ENCODE peak calls at places on chromosomes 12 and 14, in ten cellular contexts. R is HFFc6; L is MV-4-11; X is frontal cortex; F is occipital lobe; C is effector memory CD8-positive, alpha-beta T cell; P is hippocampal formation; T is stimulated activated naive CD4-positive, alpha-beta T cell; Y is activated gamma-delta T cell treated with Interleukin-2 at 50 U/mL for 16 hours; W is neuronal stem cell. O is an unnamed sample.

GRCh38 chr12:89016970-89017778 is 335.1 kb downstream of the DUSP6 start:
- DNase-seq in R (peak), L (peak), X (peak), F (peak), C (peak), P (peak), T (peak), Y (peak), W (peak), O (peak)

GRCh38 chr14:51938137-51938536 is 51.2 kb upstream of the RTRAF start:
- DNase-seq in R (no peak), L (no peak), X (no peak), F (no peak), C (no peak), P (no peak), T (no peak), Y (no peak), W (no peak), O (no peak)

GRCh38 chr12:53279283-53279869 is 11.3 kb downstream of the ESPL1 start:
- DNase-seq in R (no peak), L (no peak), X (no peak), F (no peak), C (no peak), P (no peak), T (no peak), Y (no peak), W (no peak), O (no peak)

GRCh38 chr14:93231129-93231979 is 24.3 kb downstream of the UBR7 start:
- DNase-seq in R (peak), L (no peak), X (peak), F (peak), C (no peak), P (peak), T (no peak), Y (no peak), W (no peak), O (no peak)

GRCh38 chr12:108849653-108850052 is 7.7 kb downstream of the SSH1 start:
- DNase-seq in R (no peak), L (no peak), X (no peak), F (no peak), C (no peak), P (no peak), T (no peak), Y (no peak), W (no peak), O (peak)

GRCh38 chr12:104177663-104178501 is 37.7 kb upstream of the TXNRD1 start:
- DNase-seq in R (peak), L (peak), X (no peak), F (no peak), C (no peak), P (no peak), T (no peak), Y (no peak), W (no peak), O (peak)

GRCh38 chr12:106010746-106011145 is 128.0 kb downstream of the NUAK1 start:
- DNase-seq in R (no peak), L (no peak), X (no peak), F (no peak), C (no peak), P (no peak), T (no peak), Y (no peak), W (no peak), O (no peak)

GRCh38 chr12:2160043-2160442 is 107.3 kb downstream of the CACNA1C start:
- DNase-seq in R (no peak), L (no peak), X (no peak), F (no peak), C (no peak), P (no peak), T (no peak), Y (no peak), W (no peak), O (no peak)

GRCh38 chr12:13116259-13116658 is 12.8 kb upstream of the GSG1 start:
- DNase-seq in R (no peak), L (no peak), X (no peak), F (no peak), C (no peak), P (no peak), T (no peak), Y (no peak), W (no peak), O (no peak)

GRCh38 chr12:6183689-6184441 is 16.3 kb upstream of the CD9 start:
- DNase-seq in R (peak), L (peak), X (no peak), F (no peak), C (no peak), P (no peak), T (no peak), Y (no peak), W (no peak), O (no peak)

GRCh38 chr14:61219256-61219655 is 61.9 kb downstream of the TMEM30B start:
- DNase-seq in R (no peak), L (no peak), X (no peak), F (no peak), C (no peak), P (no peak), T (no peak), Y (no peak), W (no peak), O (no peak)

GRCh38 chr14:95993768-95994592 is 45.2 kb upstream of the C14orf132 start:
- DNase-seq in R (peak), L (peak), X (peak), F (no peak), C (peak), P (peak), T (no peak), Y (no peak), W (peak), O (peak)

GRCh38 chr14:32939254-32940065 is 781 bp downstream of the NPAS3 start:
- DNase-seq in R (no peak), L (no peak), X (peak), F (peak), C (no peak), P (peak), T (no peak), Y (no peak), W (peak), O (no peak)

GRCh38 chr12:113142886-113143329 is 6.6 kb upstream of the CFAP73 start:
- DNase-seq in R (no peak), L (peak), X (no peak), F (no peak), C (no peak), P (no peak), T (no peak), Y (no peak), W (no peak), O (no peak)